ENCODE peak calls at places on chromosome 3, in ten cellular contexts. Q is DMS79; Z is stimulated activated CD4-positive, alpha-beta T cell treated with anti-CD3 and anti-CD28 coated beads, Interleukin-2, amount 100 ng/mL, for 24 hours; L is CD8-positive, alpha-beta memory T cell; R is MCF 10A; N is neural crest cell; C is stimulated activated effector memory CD8-positive, alpha-beta T cell treated with anti-CD3 and anti-CD28 coated beads, Interleukin-12 subunit alpha, Interleukin-12 subunit beta, amount 100 ng/mL, for 72 hours; O is T-helper 2 cell; G is A172; F is stimulated activated CD8-positive, alpha-beta memory T cell treated with anti-CD3 and anti-CD28 coated beads, Interleukin-12 subunit alpha, Interleukin-12 subunit beta, amount 100 ng/mL, for 1 hour. H is an unnamed sample.

GRCh38 chr3:158801200-158801599 is 654 bp upstream of the MFSD1 start:
- DNase-seq in F (no peak), Z (no peak), L (peak), G (no peak), N (no peak), R (no peak), C (no peak), Q (no peak), O (no peak), H (no peak)

GRCh38 chr3:191244242-191244867 is 45.3 kb downstream of the OSTN start:
- DNase-seq in F (no peak), C (no peak), O (no peak), L (no peak), Q (no peak), N (no peak), R (peak), Z (no peak), G (no peak), H (no peak)

GRCh38 chr3:160210799-160211221 is 14.4 kb upstream of the C3orf80 start:
- DNase-seq in N (no peak), L (no peak), Z (no peak), Q (no peak), C (peak), R (peak), G (peak), F (no peak), O (no peak), H (no peak)

GRCh38 chr3:120170223-120170622 is 76.0 kb upstream of the GSK3B start:
- DNase-seq in O (no peak), L (no peak), R (peak), C (no peak), Q (no peak), F (no peak), N (no peak), Z (no peak), G (peak), H (no peak)

GRCh38 chr3:44000586-44000985 is 241.1 kb upstream of the TOPAZ1 start:
- DNase-seq in Q (no peak), L (no peak), O (no peak), R (peak), F (no peak), G (peak), Z (no peak), N (no peak), C (no peak), H (no peak)

GRCh38 chr3:97293596-97294131 is 470.9 kb upstream of the ARL6 start:
- DNase-seq in F (no peak), Q (no peak), G (no peak), R (no peak), N (no peak), O (no peak), Z (no peak), C (no peak), L (no peak), H (no peak)

GRCh38 chr3:179026636-179027035 is 45.0 kb downstream of the ZMAT3 start:
- DNase-seq in Q (no peak), R (peak), G (no peak), C (no peak), L (no peak), O (no peak), Z (no peak), F (no peak), N (no peak), H (no peak)

GRCh38 chr3:177320765-177321247 is 123.5 kb upstream of the TBL1XR1 start:
- DNase-seq in O (no peak), G (no peak), Z (no peak), F (no peak), N (no peak), C (no peak), L (peak), R (no peak), Q (no peak), H (no peak)

GRCh38 chr3:17481116-17481515 is 261.3 kb downstream of the TBC1D5 start:
- DNase-seq in O (no peak), L (no peak), Z (no peak), G (no peak), N (no peak), Q (no peak), F (no peak), C (no peak), R (no peak), H (no peak)

GRCh38 chr3:13715167-13715954 is 164.5 kb downstream of the WNT7A start:
- DNase-seq in L (no peak), O (no peak), F (no peak), G (no peak), R (no peak), Q (no peak), N (no peak), C (peak), Z (peak), H (no peak)

GRCh38 chr3:147008886-147009285 is 397.5 kb downstream of the ZIC4 start:
- DNase-seq in Q (no peak), N (no peak), R (no peak), F (no peak), G (no peak), C (no peak), L (no peak), Z (no peak), O (no peak), H (no peak)

GRCh38 chr3:87318609-87319008 is 42.2 kb upstream of the POU1F1 start:
- DNase-seq in C (no peak), N (no peak), G (peak), Z (no peak), F (no peak), L (no peak), R (no peak), O (no peak), Q (no peak), H (no peak)

GRCh38 chr3:151085889-151086483 is 522 bp downstream of the MED12L start:
- DNase-seq in L (peak), N (peak), O (no peak), C (peak), F (no peak), Z (peak), G (no peak), Q (no peak), R (no peak), H (peak)

GRCh38 chr3:106117490-106117858 is 248.7 kb upstream of the CBLB start:
- DNase-seq in F (no peak), R (no peak), O (no peak), N (no peak), G (no peak), C (no peak), Q (no peak), Z (no peak), L (no peak), H (no peak)

GRCh38 chr3:172040078-172040975 is 949 bp downstream of the FNDC3B start:
- DNase-seq in G (peak), Z (peak), F (no peak), N (peak), Q (peak), L (peak), R (peak), C (peak), O (peak), H (peak)

GRCh38 chr3:49998326-49998725 is 58.4 kb downstream of the RBM6 start:
- DNase-seq in Z (no peak), F (no peak), Q (no peak), O (no peak), N (no peak), R (peak), L (no peak), C (no peak), G (peak), H (no peak)

GRCh38 chr3:106144051-106144450 is 275.2 kb upstream of the CBLB start:
- DNase-seq in G (no peak), Q (no peak), L (no peak), F (no peak), C (no peak), R (no peak), N (no peak), O (no peak), Z (no peak), H (no peak)

GRCh38 chr3:23094890-23095462 is 108.2 kb upstream of the UBE2E2 start:
- DNase-seq in N (no peak), F (no peak), Q (no peak), O (no peak), L (no peak), R (peak), Z (no peak), C (no peak), G (peak), H (no peak)

GRCh38 chr3:3127432-3128010 is 781 bp downstream of the TRNT1 start:
- DNase-seq in L (peak), N (no peak), G (no peak), O (peak), F (no peak), C (peak), Q (no peak), R (peak), Z (peak), H (no peak)

GRCh38 chr3:134423153-134423552 is 48.9 kb upstream of the AMOTL2 start:
- DNase-seq in R (peak), Z (no peak), C (no peak), L (no peak), F (no peak), Q (peak), G (peak), N (no peak), O (no peak), H (peak)

GRCh38 chr3:45896956-45897355 is 10.6 kb downstream of the CCR9 start:
- DNase-seq in G (peak), N (no peak), C (no peak), L (no peak), Q (no peak), R (peak), O (no peak), Z (no peak), F (no peak), H (no peak)

GRCh38 chr3:37892917-37893595 is 31.4 kb downstream of the CTDSPL start:
- DNase-seq in Z (no peak), Q (no peak), O (no peak), L (no peak), C (no peak), N (no peak), R (no peak), G (no peak), F (no peak), H (peak)

GRCh38 chr3:196189608-196190347 is 21.4 kb downstream of the ZDHHC19 start:
- DNase-seq in R (no peak), Z (no peak), F (no peak), N (no peak), L (no peak), C (no peak), O (no peak), Q (no peak), G (no peak), H (no peak)

GRCh38 chr3:62246094-62246493 is 127.3 kb downstream of the FEZF2 start:
- DNase-seq in Q (no peak), N (no peak), C (no peak), R (peak), F (no peak), G (no peak), O (no peak), L (no peak), Z (no peak), H (no peak)

GRCh38 chr3:192892981-192893827 is 24.5 kb downstream of the MB21D2 start:
- DNase-seq in R (peak), N (no peak), L (peak), O (peak), C (peak), Q (no peak), Z (peak), G (peak), F (no peak), H (peak)

GRCh38 chr3:14473411-14473891 is 66.7 kb downstream of the GRIP2 start:
- DNase-seq in F (no peak), R (no peak), G (no peak), O (no peak), N (no peak), Q (no peak), L (no peak), Z (no peak), C (no peak), H (no peak)

GRCh38 chr3:110868106-110868505 is 203.5 kb upstream of the NECTIN3 start:
- DNase-seq in C (no peak), L (no peak), F (no peak), N (no peak), Z (no peak), G (no peak), R (no peak), Q (no peak), O (no peak), H (no peak)